ENCODE peak calls at places on chromosome 2, in five cellular contexts. L is endothelial cell, M is fibroblast of lung, D is mammary epithelial cell, K is chondrocyte. O is an unnamed sample.

GRCh38 chr2:112834379-112835014 is 2.1 kb downstream of the IL1B start:
- DNase-seq in L (no peak), M (no peak), D (no peak), K (no peak), O (no peak)

GRCh38 chr2:119292226-119292625 is 68.6 kb downstream of the STEAP3 start:
- DNase-seq in L (no peak), M (peak; percentile 47), D (no peak), K (no peak), O (no peak)

GRCh38 chr2:167253025-167253424 is 364.7 kb downstream of the XIRP2 start:
- DNase-seq in L (no peak), M (peak; percentile 19), D (peak; percentile 45), K (no peak), O (no peak)

GRCh38 chr2:37767051-37767450 is 95.6 kb upstream of the CDC42EP3 start:
- DNase-seq in L (no peak), M (no peak), D (no peak), K (no peak), O (no peak)

GRCh38 chr2:152370783-152371182 is 35.8 kb downstream of the FMNL2 start:
- DNase-seq in L (no peak), M (no peak), D (no peak), K (no peak), O (no peak)

GRCh38 chr2:241932895-241933174 is 63.3 kb downstream of the RTP5 start:
- DNase-seq in L (no peak), M (no peak), D (no peak), K (no peak), O (no peak)

GRCh38 chr2:218290316-218291261 is 1.7 kb downstream of the TMBIM1 start:
- DNase-seq in L (no peak), M (no peak), D (peak; percentile 61), K (no peak), O (no peak)

GRCh38 chr2:216673609-216674008 is 21.7 kb downstream of the IGFBP5 start:
- DNase-seq in L (no peak), M (no peak), D (no peak), K (no peak), O (no peak)

GRCh38 chr2:197092431-197092830 is 165.9 kb upstream of the PGAP1 start:
- DNase-seq in L (no peak), M (peak; percentile 94), D (no peak), K (no peak), O (peak; percentile 70)

GRCh38 chr2:219726916-219727315 is 99.5 kb downstream of the SLC4A3 start:
- DNase-seq in L (no peak), M (no peak), D (no peak), K (no peak), O (no peak)
- TF ChIP-seq CTCF in L (no peak), M (no peak), D (peak; percentile 13), K (peak; percentile 29), O (no peak)

GRCh38 chr2:72116081-72116533 is 31.6 kb downstream of the CYP26B1 start:
- DNase-seq in L (peak; percentile 43), M (no peak), D (no peak), K (no peak), O (no peak)
- TF ChIP-seq CTCF in L (peak; percentile 49), M (no peak), D (peak; percentile 46), K (peak; percentile 71), O (peak; percentile 21)

DNA sequence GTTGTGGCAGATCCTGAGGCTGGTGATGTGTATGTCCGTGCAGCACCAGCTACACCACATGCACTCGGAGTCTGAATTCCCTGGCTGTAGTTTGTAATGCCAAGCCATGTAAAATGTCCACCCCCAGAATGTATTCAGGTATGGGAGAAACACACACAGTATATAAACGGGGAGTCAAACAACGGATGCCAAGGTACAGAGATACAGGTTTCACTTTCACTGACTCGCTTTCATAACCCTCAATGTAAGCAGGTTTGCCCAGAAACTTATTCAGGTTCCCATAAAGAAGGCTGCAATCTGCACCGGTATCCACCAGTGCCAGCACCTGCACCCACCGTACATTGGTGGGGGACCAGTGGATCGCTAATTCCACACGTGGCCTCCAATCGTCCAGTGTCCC is 237.2 kb downstream of the MBD5 start:
- DNase-seq in L (no peak), M (no peak), D (no peak), K (no peak), O (no peak)
- TF ChIP-seq CTCF in L (no peak), M (no peak), D (no peak), K (no peak), O (no peak)

DNA sequence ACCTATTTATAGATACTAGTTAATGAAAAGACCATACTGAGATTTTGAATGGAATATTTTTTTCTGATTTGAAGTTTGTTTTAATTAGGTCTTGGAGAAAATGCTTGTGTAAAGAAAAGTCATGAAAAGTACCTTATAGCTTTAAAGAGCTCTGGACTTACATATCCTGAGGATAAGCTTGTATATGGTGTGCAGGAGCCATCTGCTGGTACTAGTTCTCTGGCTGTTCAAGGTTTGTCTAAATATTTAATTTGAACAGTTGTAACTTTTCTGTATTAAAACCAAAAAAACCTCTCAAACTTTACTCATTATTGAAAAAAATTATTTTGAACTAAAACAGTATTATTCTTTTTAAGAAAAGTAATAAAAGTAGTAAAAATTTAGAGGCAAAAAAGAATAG is 50.2 kb downstream of the UBR3 start:
- DNase-seq in L (no peak), M (peak; percentile 54), D (no peak), K (no peak), O (no peak)
- TF ChIP-seq CTCF in L (no peak), M (peak; percentile 33), D (peak; percentile 46), K (peak; percentile 75), O (peak; percentile 34)

GRCh38 chr2:104120144-104120543 is 733.8 kb upstream of the POU3F3 start:
- DNase-seq in L (no peak), M (no peak), D (no peak), K (no peak), O (no peak)
- TF ChIP-seq CTCF in L (no peak), M (no peak), D (no peak), K (no peak), O (no peak)

GRCh38 chr2:224584111-224584764 is 925 bp downstream of the CUL3 start:
- DNase-seq in L (peak; percentile 27), M (peak; percentile 49), D (peak; percentile 38), K (no peak), O (no peak)
- TF ChIP-seq CTCF in L (no peak), M (no peak), D (no peak), K (no peak), O (no peak)

GRCh38 chr2:202060218-202060617 is 12.8 kb upstream of the KIAA2012 start:
- DNase-seq in L (no peak), M (no peak), D (no peak), K (no peak), O (no peak)
- TF ChIP-seq CTCF in L (peak; percentile 53), M (no peak), D (peak; percentile 25), K (peak; percentile 56), O (no peak)

GRCh38 chr2:127324635-127325034 is 30.7 kb upstream of the ERCC3 start:
- DNase-seq in L (no peak), M (peak; percentile 77), D (peak; percentile 8), K (no peak), O (peak; percentile 23)
- TF ChIP-seq CTCF in L (peak; percentile 68), M (peak; percentile 59), D (peak; percentile 57), K (peak; percentile 93), O (peak; percentile 62)

GRCh38 chr2:10863047-10863446 is 48.7 kb upstream of the KCNF1 start:
- DNase-seq in L (no peak), M (no peak), D (no peak), K (no peak), O (no peak)

GRCh38 chr2:10865841-10866240 is 45.9 kb upstream of the KCNF1 start:
- DNase-seq in L (no peak), M (no peak), D (no peak), K (no peak), O (no peak)

GRCh38 chr2:10863837-10864236 is 47.9 kb upstream of the KCNF1 start:
- DNase-seq in L (no peak), M (peak; percentile 12), D (no peak), K (no peak), O (no peak)

GRCh38 chr2:10862330-10862729 is 49.4 kb upstream of the KCNF1 start:
- DNase-seq in L (no peak), M (no peak), D (no peak), K (no peak), O (no peak)

DNA sequence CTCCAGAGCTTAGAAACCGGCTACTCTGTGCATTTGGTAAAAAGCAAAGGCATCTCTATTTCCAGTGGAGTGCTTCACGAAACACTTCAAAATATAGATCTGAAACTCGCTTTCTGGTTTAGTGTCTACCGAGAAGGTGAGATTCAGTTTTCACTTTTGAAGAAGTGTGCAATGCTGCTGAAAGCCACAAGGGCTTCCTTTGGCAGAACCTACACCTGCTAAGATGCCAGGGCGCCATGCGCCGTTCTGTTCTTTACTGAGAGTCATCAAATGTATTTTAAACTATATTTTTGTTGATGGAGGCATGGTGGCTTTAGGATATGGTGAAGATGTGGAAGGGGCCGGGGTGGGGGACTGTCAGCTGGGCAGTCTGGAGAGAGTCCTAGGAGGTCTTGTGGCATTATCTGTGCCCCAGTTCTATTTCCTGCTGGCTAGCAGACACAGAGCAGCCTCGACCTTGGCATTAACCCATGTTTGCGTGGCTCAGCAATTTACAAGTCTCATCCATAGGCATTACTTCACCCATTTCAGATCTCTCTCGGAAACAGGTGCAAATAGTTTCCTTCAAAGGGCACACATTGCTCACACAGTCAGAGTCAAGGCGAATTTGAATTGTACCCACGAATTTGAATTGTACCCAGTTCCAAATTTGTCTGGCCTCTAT is 46.7 kb upstream of the KCNF1 start:
- DNase-seq in L (no peak), M (no peak), D (no peak), K (no peak), O (no peak)
- TF ChIP-seq CTCF in L (peak; percentile 22), M (no peak), D (no peak), K (no peak), O (no peak)